ENCODE peak calls at places on chromosomes 6 and 20, in ten cellular contexts. Z is LoVo; J is WTC11; W is lung; Q is CD14-positive monocyte; D is kidney glomerular epithelial cell; C is NCI-H345; V is activated CD4-positive, alpha-beta T cell treated with anti-CD3 and anti-CD28 coated beads, Interleukin-2, amount 50 U/mL, for 1 hour; H is thoracic aorta; M is iPS-NIHi11. R is an unnamed sample.

GRCh38 chr6:99779631-99780555 is 173.3 kb downstream of the PRDM13 start:
- DNase-seq in M (no peak), Q (no peak), J (no peak), H (no peak), C (no peak), W (no peak), D (no peak), Z (no peak), V (no peak), R (no peak)

GRCh38 chr6:116406678-116407345 is 36.1 kb downstream of the DSE start:
- DNase-seq in J (no peak), W (no peak), M (no peak), V (no peak), H (no peak), Z (no peak), Q (no peak), C (no peak), D (no peak), R (no peak)

GRCh38 chr20:20364747-20365558 is 3.0 kb upstream of the INSM1 start:
- DNase-seq in C (peak), H (no peak), Z (no peak), W (no peak), Q (no peak), M (no peak), D (no peak), V (no peak), J (peak), R (no peak)

GRCh38 chr6:166553563-166554271 is 32.8 kb downstream of the RAMACL start:
- DNase-seq in H (no peak), D (peak), W (no peak), Q (no peak), M (no peak), J (no peak), V (no peak), C (no peak), Z (no peak), R (no peak)

GRCh38 chr6:21987501-21987957 is 309.3 kb downstream of the PRL start:
- DNase-seq in M (peak), J (peak), Q (peak), C (no peak), W (peak), Z (no peak), H (peak), V (no peak), D (peak), R (peak)

GRCh38 chr6:35611235-35611634 is 77.5 kb downstream of the FKBP5 start:
- DNase-seq in J (no peak), M (no peak), C (no peak), Q (no peak), V (no peak), H (no peak), W (no peak), Z (no peak), D (no peak), R (peak)

GRCh38 chr6:90217621-90218496 is 78.8 kb downstream of the BACH2 start:
- DNase-seq in Z (no peak), M (peak), D (peak), C (peak), W (peak), J (no peak), V (peak), H (peak), Q (no peak), R (no peak)

GRCh38 chr6:55528624-55529023 is 50.4 kb downstream of the HMGCLL1 start:
- DNase-seq in J (no peak), W (no peak), H (no peak), C (no peak), Q (no peak), D (peak), Z (peak), M (peak), V (no peak), R (peak)

GRCh38 chr6:108250240-108250866 is 10.5 kb downstream of the SNX3 start:
- DNase-seq in J (peak), C (no peak), D (no peak), M (peak), V (no peak), H (no peak), Z (no peak), W (no peak), Q (no peak), R (peak)

GRCh38 chr6:38034269-38034914 is 214.9 kb downstream of the ZFAND3 start:
- DNase-seq in V (no peak), Z (no peak), M (no peak), W (no peak), D (peak), Q (no peak), J (no peak), H (no peak), C (no peak), R (peak)

GRCh38 chr6:13261464-13261994 is 66.8 kb downstream of the TBC1D7 start:
- DNase-seq in H (no peak), Z (no peak), Q (no peak), M (no peak), J (no peak), W (no peak), V (no peak), C (no peak), D (no peak), R (no peak)

GRCh38 chr20:31824554-31825313 is 5.6 kb downstream of the MYLK2 start:
- DNase-seq in Q (no peak), Z (no peak), D (no peak), C (no peak), W (no peak), V (no peak), M (no peak), H (no peak), J (no peak), R (no peak)

R was measured in mesendoderm.